ENCODE peak calls at places on chromosomes 12 and 14, in nine cellular contexts. F is GM23248, V is left ventricle myocardium inferior, C is RWPE1, R is tibial nerve, W is kidney, S is mesenchymal stem cell, T is RWPE2, X is PC-3. H is an unnamed sample.

GRCh38 chr14:75242546-75243273 is 35.9 kb upstream of the FOS start:
- DNase-seq in S (peak), W (peak), X (peak), F (peak), V (peak), T (peak), C (peak), R (no peak), H (no peak)

GRCh38 chr12:46108721-46109120 is 118.3 kb upstream of the SCAF11 start:
- DNase-seq in R (no peak), S (no peak), V (no peak), C (no peak), F (no peak), T (no peak), W (no peak), X (no peak), H (no peak)

GRCh38 chr14:56905282-56905681 is 95.0 kb upstream of the OTX2 start:
- DNase-seq in R (no peak), F (no peak), W (no peak), S (no peak), T (no peak), X (no peak), V (no peak), C (no peak), H (no peak)

GRCh38 chr12:12327802-12328201 is 22.2 kb downstream of the MANSC1 start:
- DNase-seq in R (no peak), C (peak), W (no peak), V (no peak), T (no peak), F (peak), S (peak), X (peak), H (no peak)

GRCh38 chr12:112005419-112006395 is 7.3 kb downstream of the TMEM116 start:
- DNase-seq in F (peak), V (no peak), R (no peak), S (peak), X (peak), W (no peak), T (no peak), C (peak), H (peak)

GRCh38 chr14:74977901-74978385 is 22.5 kb upstream of the PGF start:
- DNase-seq in R (no peak), T (no peak), W (no peak), S (no peak), F (no peak), X (no peak), C (no peak), V (no peak), H (no peak)

GRCh38 chr12:27003421-27004311 is 10.5 kb downstream of the TM7SF3 start:
- DNase-seq in X (peak), S (no peak), R (no peak), C (no peak), V (no peak), F (no peak), W (no peak), T (no peak), H (no peak)

GRCh38 chr12:103813949-103814348 is 27.1 kb downstream of the NT5DC3 start:
- DNase-seq in T (no peak), S (no peak), R (no peak), W (no peak), C (no peak), X (no peak), V (no peak), F (no peak), H (no peak)

GRCh38 chr12:84508325-84508861 is 404.2 kb downstream of the SLC6A15 start:
- DNase-seq in W (no peak), X (peak), V (no peak), S (peak), C (peak), R (no peak), F (peak), T (no peak), H (no peak)

GRCh38 chr12:110728628-110729027 is 14.1 kb downstream of the PPP1CC start:
- DNase-seq in V (no peak), R (no peak), S (no peak), T (no peak), C (no peak), W (no peak), X (no peak), F (no peak), H (no peak)

GRCh38 chr14:24417832-24418491 is 11.5 kb downstream of the CBLN3 start:
- DNase-seq in V (no peak), T (no peak), S (no peak), R (no peak), F (no peak), X (no peak), C (no peak), W (no peak), H (no peak)

GRCh38 chr14:80919622-80920021 is 21.9 kb downstream of the CEP128 start:
- DNase-seq in X (no peak), V (no peak), T (no peak), R (no peak), S (no peak), W (no peak), F (no peak), C (no peak), H (no peak)

GRCh38 chr12:22312336-22312735 is 22.2 kb downstream of the ST8SIA1 start:
- DNase-seq in V (peak), S (no peak), F (peak), C (peak), W (no peak), T (no peak), X (peak), R (peak), H (no peak)

GRCh38 chr12:116677202-116677651 is 60.6 kb downstream of the SPRING1 start:
- DNase-seq in R (no peak), V (no peak), S (no peak), C (no peak), T (no peak), F (no peak), X (no peak), W (no peak), H (no peak)

GRCh38 chr12:47903927-47904646 is 707 bp downstream of the VDR start:
- DNase-seq in S (peak), C (peak), W (peak), X (peak), R (no peak), T (peak), V (peak), F (peak), H (peak)

GRCh38 chr14:38256358-38256840 is 506 bp upstream of the CLEC14A start:
- DNase-seq in S (peak), T (no peak), V (no peak), W (no peak), F (no peak), R (no peak), C (no peak), X (no peak), H (no peak)

GRCh38 chr14:38257500-38257899 is 1.6 kb upstream of the CLEC14A start:
- DNase-seq in F (peak), V (no peak), S (peak), R (no peak), C (no peak), X (peak), T (no peak), W (no peak), H (no peak)

GRCh38 chr14:38254565-38255407 is 1.1 kb downstream of the CLEC14A start:
- DNase-seq in V (peak), S (no peak), C (no peak), R (no peak), F (peak), T (no peak), W (no peak), X (no peak), H (no peak)

GRCh38 chr14:38255673-38256357 is at the start of gene CLEC14A:
- DNase-seq in R (peak), X (no peak), V (peak), T (no peak), W (peak), F (peak), S (no peak), C (no peak), H (peak)

GRCh38 chr14:38255408-38255672 is 553 bp downstream of the CLEC14A start:
- DNase-seq in C (no peak), X (no peak), S (peak), R (no peak), W (peak), T (no peak), V (peak), F (no peak), H (no peak)
- H3K27ac ChIP-seq in C (no peak), X (no peak), S (no peak), R (peak), W (peak), T (no peak), V (peak), F (no peak), H (peak)

GRCh38 chr12:68790952-68791234 is 17.1 kb upstream of the MDM2 start:
- DNase-seq in X (no peak), S (no peak), T (no peak), W (no peak), V (no peak), C (no peak), R (no peak), F (no peak), H (no peak)

GRCh38 chr12:68786929-68787328 is 21.0 kb upstream of the MDM2 start:
- DNase-seq in S (no peak), T (no peak), F (peak), C (no peak), X (no peak), W (no peak), V (no peak), R (no peak), H (no peak)

GRCh38 chr12:68790081-68790951 is 17.7 kb upstream of the MDM2 start:
- DNase-seq in W (no peak), T (no peak), S (no peak), R (no peak), V (no peak), F (no peak), X (no peak), C (no peak), H (no peak)

GRCh38 chr12:68788554-68789143 is 19.3 kb upstream of the MDM2 start:
- DNase-seq in T (no peak), X (no peak), F (no peak), S (no peak), R (no peak), C (no peak), V (no peak), W (no peak), H (no peak)

DNA sequence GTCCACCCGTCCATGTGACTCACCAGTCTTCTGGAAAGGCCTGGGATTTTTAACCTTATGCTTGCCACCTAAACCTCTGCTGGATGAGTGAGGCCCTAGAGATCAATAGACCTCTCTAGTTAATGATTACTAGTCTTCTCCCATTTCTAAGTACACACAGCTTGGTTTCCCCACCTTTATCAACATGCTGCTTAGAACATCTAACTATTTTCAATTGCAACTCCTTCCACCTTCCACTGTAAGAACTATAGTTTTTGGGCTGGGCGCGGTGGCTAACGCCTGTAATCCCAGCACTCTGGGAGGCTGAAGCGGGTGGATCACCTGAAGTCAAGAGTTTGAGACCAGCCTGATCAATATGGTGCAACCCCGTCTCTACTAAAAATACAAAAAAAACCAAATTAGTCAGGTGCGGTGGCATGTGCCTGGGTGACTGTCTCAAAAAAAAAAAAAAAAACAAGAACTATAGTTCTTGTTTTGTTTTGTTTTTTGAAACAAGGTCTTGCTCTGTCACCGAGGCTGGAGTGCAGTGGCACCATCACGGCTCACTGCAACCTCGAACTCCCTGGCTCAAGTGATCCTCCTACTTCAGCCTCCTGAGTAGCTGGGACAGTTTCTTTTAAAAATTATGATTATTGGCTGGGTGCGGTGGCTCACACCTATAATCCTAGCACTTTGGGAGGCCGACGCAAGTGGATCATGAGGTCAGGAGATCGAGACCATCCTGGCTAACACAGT is 18.7 kb upstream of the MDM2 start:
- DNase-seq in X (no peak), W (no peak), F (no peak), T (no peak), S (no peak), V (no peak), R (no peak), C (no peak), H (no peak)
- H3K27ac ChIP-seq in X (no peak), W (no peak), F (no peak), T (no peak), S (no peak), V (no peak), R (no peak), C (no peak), H (no peak)

DNA sequence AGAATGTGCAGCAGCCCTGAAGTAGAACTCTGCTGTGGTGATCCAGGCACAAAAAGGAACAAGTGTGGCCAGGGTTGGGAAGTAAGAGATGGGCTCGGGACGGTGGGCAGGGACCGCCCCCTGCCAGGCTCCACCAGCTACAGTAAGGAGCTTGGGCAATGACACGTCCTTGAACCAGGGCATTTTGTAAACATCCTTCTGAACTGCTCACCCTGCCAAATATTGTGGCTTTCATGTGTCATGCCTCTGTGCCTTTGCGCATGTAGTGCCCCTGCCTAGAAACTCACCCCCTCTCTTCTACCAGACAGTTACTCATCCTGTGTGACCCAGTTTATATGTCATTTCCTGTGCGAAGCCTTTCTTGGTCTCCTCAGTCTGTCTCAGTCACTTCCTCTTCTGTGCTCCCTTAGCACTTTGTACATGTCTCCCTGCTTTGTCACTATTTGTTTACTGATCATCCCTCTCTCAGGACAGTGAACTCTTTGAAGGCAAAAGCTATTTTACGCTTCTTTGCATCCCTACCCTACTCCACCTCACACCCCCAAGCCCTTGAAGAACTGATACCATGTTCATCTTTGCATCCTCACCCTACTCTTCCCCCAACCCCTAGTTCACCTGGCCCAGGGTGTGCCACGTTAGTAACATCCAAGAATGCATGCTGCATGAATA is 108.9 kb upstream of the PLEKHG7 start:
- DNase-seq in C (peak), F (peak), X (peak), T (peak), V (no peak), S (peak), W (peak), R (no peak), H (no peak)
- H3K27ac ChIP-seq in C (peak), F (peak), X (peak), T (peak), V (no peak), S (no peak), W (no peak), R (peak), H (peak)

DNA sequence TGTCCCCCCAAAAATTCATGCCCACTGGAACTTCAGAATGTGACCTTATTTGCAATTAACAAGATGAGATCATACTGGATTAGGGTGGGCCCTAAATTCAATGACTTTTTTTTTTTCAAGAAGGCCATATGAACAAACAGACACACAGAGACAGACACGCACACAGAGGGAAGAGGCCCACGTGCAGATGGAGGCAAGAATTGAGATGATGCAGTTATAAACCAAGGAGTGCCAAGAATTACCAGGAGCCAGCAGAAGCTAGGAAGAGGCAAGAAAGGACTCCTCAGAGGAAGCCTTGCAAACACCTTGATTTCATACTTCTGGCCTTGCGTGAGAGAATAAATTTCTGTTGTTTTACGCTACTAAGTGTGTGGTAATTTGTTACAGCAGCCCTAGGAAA is 33.4 kb downstream of the NELL2 start:
- DNase-seq in V (no peak), C (no peak), X (no peak), F (no peak), T (no peak), S (no peak), W (no peak), R (no peak), H (no peak)
- H3K27ac ChIP-seq in V (no peak), C (no peak), X (no peak), F (no peak), T (no peak), S (no peak), W (no peak), R (no peak), H (no peak)

DNA sequence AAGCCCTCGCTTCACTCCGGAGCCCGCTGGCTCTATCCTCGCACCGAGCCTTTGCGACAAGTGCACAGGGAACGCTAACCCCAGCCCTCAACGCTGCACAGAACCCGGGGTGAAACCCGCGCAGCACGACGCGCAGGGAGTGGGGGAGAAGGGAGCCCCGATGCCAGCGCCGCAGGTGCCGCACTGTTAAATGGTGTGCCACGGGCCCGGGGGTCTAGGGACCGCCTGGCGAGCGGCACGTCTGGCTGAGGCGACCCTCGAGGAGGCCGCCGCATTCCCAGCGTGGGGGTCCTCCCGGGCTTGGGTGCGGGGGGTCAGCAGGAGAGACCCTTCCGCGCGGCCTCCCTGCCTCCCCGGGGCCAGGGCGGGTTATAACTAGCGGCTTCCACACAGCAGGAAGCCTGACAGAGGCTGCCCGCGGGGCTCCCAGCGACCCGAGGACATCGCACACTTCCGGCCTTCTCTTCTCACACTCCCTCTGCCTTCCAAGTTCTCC is 23.8 kb upstream of the LRTM2 start:
- DNase-seq in T (peak), F (peak), C (no peak), S (no peak), V (no peak), X (no peak), W (peak), R (no peak), H (no peak)
- H3K27ac ChIP-seq in T (no peak), F (no peak), C (no peak), S (no peak), V (peak), X (no peak), W (peak), R (peak), H (peak)

GRCh38 chr12:6965714-6966113 is 4.8 kb downstream of the PHB2 start:
- DNase-seq in X (no peak), F (no peak), C (no peak), S (no peak), T (no peak), V (no peak), R (no peak), W (no peak), H (no peak)

GRCh38 chr12:6964605-6965025 is 5.8 kb downstream of the PHB2 start:
- DNase-seq in T (no peak), R (no peak), S (no peak), X (no peak), F (no peak), W (no peak), C (no peak), V (no peak), H (peak)

GRCh38 chr12:6966351-6966750 is 4.1 kb downstream of the PHB2 start:
- DNase-seq in T (no peak), C (no peak), V (no peak), W (no peak), R (no peak), S (no peak), F (no peak), X (no peak), H (no peak)

GRCh38 chr12:6963741-6964446 is 6.6 kb downstream of the PHB2 start:
- DNase-seq in W (no peak), S (no peak), V (peak), R (no peak), C (no peak), T (peak), F (no peak), X (no peak), H (peak)

DNA sequence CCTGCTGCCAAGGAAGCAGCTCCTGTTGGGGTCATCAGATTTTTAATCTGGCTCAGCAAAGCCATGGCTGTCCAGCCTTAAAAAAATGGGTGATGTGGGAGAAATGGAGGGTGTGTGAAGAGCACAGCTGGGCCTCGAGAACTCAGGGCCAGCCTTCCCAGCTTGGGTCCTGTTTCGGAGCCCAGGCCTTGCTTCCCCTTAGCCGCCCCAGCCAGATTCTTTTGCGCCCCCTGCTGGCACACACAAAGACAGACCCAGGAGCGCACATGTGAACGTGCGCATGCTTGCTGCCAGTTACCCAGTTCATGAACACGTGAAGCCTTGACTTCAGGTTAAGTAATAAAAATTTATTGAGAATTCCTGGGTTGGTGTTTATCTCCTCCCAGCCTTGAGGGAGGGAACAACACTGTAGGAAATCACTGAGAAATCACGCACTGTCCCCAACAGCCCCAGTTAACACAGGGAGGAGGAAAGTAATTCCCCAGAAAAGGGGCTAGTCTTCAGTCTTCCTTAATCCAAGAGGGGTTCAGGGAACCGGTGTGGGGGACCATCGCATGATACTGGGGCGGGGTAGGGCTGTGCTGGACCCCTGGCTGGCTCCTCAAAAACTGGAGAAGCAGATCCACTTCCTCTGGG is 5.3 kb downstream of the PHB2 start:
- DNase-seq in W (peak), T (peak), R (no peak), F (peak), C (peak), S (peak), X (peak), V (peak), H (peak)
- H3K27ac ChIP-seq in W (peak), T (peak), R (peak), F (peak), C (peak), S (peak), X (no peak), V (peak), H (no peak)